ENCODE peak calls at places on chromosomes 4 and X, in nine cellular contexts. Z is ovary, S is suprapubic skin, R is fibroblast of lung, J is right lobe of liver, D is OCI-LY7, K is HCT116, E is ascending aorta, T is left ventricle myocardium inferior. N is an unnamed sample.

GRCh38 chrX:65985922-65986588 is 53.8 kb downstream of the VSIG4 start:
- DNase-seq in Z (no peak), S (no peak), R (peak), J (no peak), D (peak), K (peak), E (no peak), T (no peak), N (no peak)

GRCh38 chrX:66632986-66633385 is 5.9 kb downstream of the EDA2R start:
- DNase-seq in Z (no peak), S (no peak), R (peak), J (no peak), D (no peak), K (no peak), E (no peak), T (no peak), N (no peak)

GRCh38 chrX:66074920-66075879 is 35.3 kb upstream of the VSIG4 start:
- DNase-seq in Z (no peak), S (no peak), R (no peak), J (no peak), D (no peak), K (no peak), E (peak), T (peak), N (peak)

GRCh38 chr4:86508436-86508835 is 85.7 kb upstream of the PTPN13 start:
- DNase-seq in Z (no peak), S (no peak), R (peak), J (no peak), D (no peak), K (no peak), E (no peak), T (no peak), N (no peak)

GRCh38 chr4:121168865-121169281 is 4.8 kb upstream of the TNIP3 start:
- DNase-seq in Z (no peak), S (no peak), R (no peak), J (no peak), D (no peak), K (no peak), E (no peak), T (no peak), N (no peak)

GRCh38 chr4:80079255-80079923 is 6.4 kb upstream of the ANTXR2 start:
- DNase-seq in Z (no peak), S (no peak), R (no peak), J (no peak), D (no peak), K (no peak), E (no peak), T (no peak), N (peak)

GRCh38 chr4:76783836-76784235 is 114.1 kb downstream of the SOWAHB start:
- DNase-seq in Z (no peak), S (no peak), R (peak), J (no peak), D (no peak), K (no peak), E (no peak), T (no peak), N (no peak)

GRCh38 chr4:108979754-108980153 is 216.9 kb upstream of the ETNPPL start:
- DNase-seq in Z (no peak), S (no peak), R (peak), J (no peak), D (no peak), K (no peak), E (no peak), T (no peak), N (no peak)

GRCh38 chr4:31068257-31069075 is 348.3 kb downstream of the PCDH7 start:
- DNase-seq in Z (no peak), S (no peak), R (peak), J (no peak), D (no peak), K (peak), E (no peak), T (no peak), N (no peak)

GRCh38 chr4:186032259-186032658 is 36.7 kb upstream of the TLR3 start:
- DNase-seq in Z (no peak), S (no peak), R (peak), J (no peak), D (peak), K (no peak), E (no peak), T (no peak), N (no peak)

GRCh38 chr4:142824368-142824767 is 21.7 kb downstream of the INPP4B start:
- DNase-seq in Z (no peak), S (no peak), R (peak), J (no peak), D (no peak), K (no peak), E (no peak), T (no peak), N (no peak)

DNA sequence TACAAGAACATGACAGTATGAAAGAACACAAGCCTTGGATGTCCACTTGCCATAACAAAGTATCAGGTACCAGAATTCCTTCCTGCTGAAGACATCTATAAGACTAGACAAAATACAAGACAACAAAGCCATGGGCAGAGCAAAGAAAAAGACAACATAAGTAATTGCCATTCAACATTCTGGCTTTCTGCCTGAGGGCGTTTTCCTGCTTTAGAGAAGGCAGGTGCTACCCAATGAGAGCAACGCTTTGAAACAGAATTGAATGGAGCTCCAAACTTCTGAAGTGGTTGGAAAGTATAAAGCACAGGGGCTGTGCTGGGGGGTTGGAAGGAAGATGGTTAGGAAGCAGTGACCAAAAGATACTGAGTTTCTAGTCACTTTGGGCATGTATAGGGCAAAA is 30.1 kb downstream of the PDE5A start:
- DNase-seq in Z (no peak), S (no peak), R (no peak), J (no peak), D (no peak), K (no peak), E (no peak), T (no peak), N (no peak)
- H3K27ac ChIP-seq in Z (no peak), S (no peak), R (no peak), J (no peak), D (no peak), K (no peak), E (peak), T (no peak), N (no peak)

GRCh38 chr4:1684756-1685603 is 867 bp upstream of the FAM53A start:
- DNase-seq in Z (peak), S (peak), R (no peak), J (no peak), D (no peak), K (no peak), E (no peak), T (no peak), N (no peak)
- H3K4me3 ChIP-seq in Z (peak), S (peak), R (peak), J (peak), D (peak), K (peak), E (peak), T (peak), N (peak)

DNA sequence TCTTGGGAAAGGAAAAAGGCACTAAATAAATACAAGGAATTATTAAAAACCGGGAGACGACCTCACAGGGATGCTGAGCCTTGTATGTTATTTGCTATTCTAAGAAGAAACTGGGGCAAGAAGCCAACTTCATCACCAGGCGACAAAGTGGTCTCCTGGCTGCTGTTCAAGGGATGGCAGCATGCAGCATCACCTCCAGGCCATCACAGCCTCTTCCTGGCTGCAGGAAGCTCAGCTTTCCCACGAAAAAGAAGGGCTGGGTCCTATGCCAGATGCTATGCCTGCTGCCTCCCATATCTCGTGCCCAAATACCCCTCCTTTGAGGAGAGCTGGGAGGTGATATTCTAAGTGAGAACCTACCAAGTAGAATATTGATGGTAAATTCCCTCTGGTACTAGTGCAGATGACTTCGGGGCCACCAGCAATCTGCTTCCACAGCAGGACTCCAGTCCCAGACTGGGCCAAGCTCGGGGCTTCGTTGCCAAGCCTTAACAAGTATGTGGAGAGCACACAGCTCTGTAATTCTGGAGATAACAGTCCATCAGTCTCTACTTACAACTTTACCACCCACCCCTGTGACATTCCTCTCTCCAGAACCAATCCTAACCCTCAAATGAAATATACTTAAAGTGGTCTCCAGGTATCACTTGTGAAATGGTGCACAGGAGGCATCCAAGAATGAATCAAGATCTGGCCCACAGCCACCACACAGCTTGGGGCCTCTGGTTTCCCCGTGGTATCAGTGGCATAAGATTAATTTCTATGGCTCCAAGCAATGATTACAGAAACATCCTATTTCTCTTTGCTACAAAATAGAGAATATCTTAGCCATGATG is 149.3 kb downstream of the PALLD start:
- DNase-seq in Z (no peak), S (no peak), R (no peak), J (no peak), D (no peak), K (no peak), E (no peak), T (peak), N (no peak)
- TF ChIP-seq CTCF in Z (no peak), S (no peak), R (no peak), J (no peak), D (no peak), K (no peak), E (no peak), T (no peak), N (no peak)

GRCh38 chrX:72105436-72105835 is 26.3 kb downstream of the RTL5 start:
- DNase-seq in Z (no peak), S (no peak), R (no peak), J (no peak), D (no peak), K (no peak), E (no peak), T (no peak), N (no peak)
- H3K27ac ChIP-seq in Z (no peak), S (no peak), R (no peak), J (no peak), D (no peak), K (no peak), E (no peak), T (no peak), N (peak)

DNA sequence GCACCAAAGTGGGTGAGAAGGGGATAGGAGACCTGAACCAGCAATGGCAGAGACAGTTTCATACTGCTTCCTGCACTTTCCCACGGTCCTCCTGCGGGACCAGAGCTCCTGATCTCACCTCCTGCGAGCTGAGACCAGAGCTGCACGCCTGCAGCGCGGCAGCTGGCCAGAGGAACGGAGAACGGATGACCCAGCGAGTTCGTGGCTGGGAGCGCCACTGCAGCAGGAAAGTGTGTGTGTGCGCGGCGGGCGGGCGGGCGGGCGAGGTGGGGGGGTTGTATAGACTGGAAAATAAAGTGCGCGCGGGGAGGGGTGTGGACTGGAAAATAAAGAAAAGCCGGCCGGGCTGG is 16.5 kb downstream of the MCF2 start:
- DNase-seq in Z (peak), S (no peak), R (peak), J (no peak), D (no peak), K (no peak), E (no peak), T (peak), N (no peak)
- H3K4me3 ChIP-seq in Z (peak), S (peak), R (peak), J (peak), D (no peak), K (no peak), E (peak), T (peak), N (no peak)

DNA sequence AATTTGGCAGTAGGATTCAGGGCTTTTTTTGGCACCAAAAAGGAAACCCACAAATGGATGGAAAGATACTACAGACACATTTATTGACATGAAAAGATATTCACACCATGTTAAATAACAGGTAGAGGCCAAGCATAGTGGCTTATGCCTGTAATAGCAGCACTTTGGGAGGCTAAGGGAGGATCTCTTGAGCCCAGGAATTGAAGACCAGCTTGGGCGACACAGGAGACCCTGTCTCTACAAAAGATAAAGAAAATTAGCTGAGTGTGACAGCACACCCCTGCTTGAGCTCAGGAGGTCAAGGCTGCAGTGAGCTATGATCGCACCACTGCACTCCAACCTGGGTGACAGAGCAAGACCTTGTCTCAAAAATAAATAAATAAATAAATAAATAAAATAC is 60.5 kb downstream of the TNIP2 start:
- DNase-seq in Z (no peak), S (no peak), R (no peak), J (no peak), D (peak), K (no peak), E (no peak), T (no peak), N (no peak)
- TF ChIP-seq CTCF in Z (no peak), S (no peak), R (no peak), J (no peak), D (peak), K (no peak), E (no peak), T (no peak), N (no peak)

GRCh38 chr4:158721680-158722079 is 1.5 kb downstream of the PPID start:
- DNase-seq in Z (no peak), S (no peak), R (no peak), J (no peak), D (no peak), K (no peak), E (no peak), T (no peak), N (no peak)
- H3K27ac ChIP-seq in Z (no peak), S (no peak), R (no peak), J (no peak), D (no peak), K (no peak), E (no peak), T (no peak), N (no peak)

DNA sequence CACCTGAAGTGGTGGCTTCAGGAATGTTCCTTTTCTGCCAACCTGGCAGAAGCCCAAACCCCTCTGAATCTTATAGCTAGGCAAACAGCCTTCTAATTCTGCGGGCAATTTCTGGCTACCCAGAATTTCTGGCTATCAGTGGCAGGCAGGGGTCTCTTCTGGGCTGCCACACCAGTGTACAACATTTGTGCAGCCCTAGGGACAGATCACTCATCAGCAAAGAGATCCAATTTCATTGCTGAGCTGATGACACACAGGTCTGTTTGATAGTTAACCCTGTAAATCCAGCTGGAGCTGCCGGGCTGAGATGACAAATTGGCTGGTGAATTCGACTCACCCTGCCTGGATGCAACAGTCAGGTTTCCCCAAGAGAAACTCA is 2.4 kb downstream of the MID1 start:
- DNase-seq in Z (no peak), S (no peak), R (peak), J (no peak), D (no peak), K (no peak), E (no peak), T (no peak), N (no peak)
- H3K4me3 ChIP-seq in Z (peak), S (peak), R (peak), J (no peak), D (no peak), K (peak), E (no peak), T (peak), N (no peak)

DNA sequence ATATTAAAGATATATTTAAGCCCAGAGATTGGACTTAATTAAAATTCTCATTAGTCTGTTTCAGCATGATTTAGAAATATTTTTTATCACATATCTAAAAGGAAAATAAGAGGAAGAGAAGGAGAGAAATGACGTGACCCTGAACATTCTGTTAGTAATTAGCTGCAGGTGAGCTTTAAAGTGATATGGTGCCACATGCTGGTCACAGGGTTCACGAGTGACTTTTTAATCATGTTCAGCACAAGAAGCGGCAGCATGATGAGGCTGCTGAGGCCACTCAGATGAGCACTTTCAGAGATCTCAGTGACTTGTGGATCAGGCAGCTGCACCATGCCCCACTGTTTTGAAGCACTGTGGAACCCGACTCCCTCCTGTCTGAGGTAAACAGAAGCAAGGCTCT is 37.9 kb upstream of the NPY2R start:
- DNase-seq in Z (no peak), S (no peak), R (no peak), J (no peak), D (no peak), K (no peak), E (no peak), T (no peak), N (no peak)
- TF ChIP-seq CTCF in Z (no peak), S (no peak), R (no peak), J (no peak), D (no peak), K (no peak), E (no peak), T (no peak), N (no peak)

DNA sequence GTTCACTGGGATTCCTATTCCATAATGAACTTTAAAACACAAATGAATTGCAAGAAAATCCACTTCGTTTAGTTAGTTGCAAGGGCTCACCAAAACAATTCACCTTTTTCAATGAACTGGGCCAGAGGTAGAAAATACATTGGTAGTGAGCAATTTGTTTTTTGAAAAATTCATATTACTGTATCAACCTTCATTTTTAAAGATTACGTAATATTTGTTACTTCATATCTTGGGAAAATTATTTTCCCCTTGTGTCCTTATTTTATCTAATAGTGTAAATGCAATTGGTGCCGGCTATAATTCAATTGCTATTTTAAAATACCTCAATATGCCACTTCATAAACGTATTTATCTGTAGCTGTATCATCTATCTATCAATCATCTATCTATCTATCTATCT is 41.5 kb downstream of the MFAP3L start:
- DNase-seq in Z (no peak), S (no peak), R (no peak), J (no peak), D (no peak), K (no peak), E (no peak), T (no peak), N (no peak)
- H3K27ac ChIP-seq in Z (no peak), S (no peak), R (no peak), J (no peak), D (no peak), K (no peak), E (no peak), T (no peak), N (no peak)